ENCODE peak calls at places on chromosomes 1 and 21, in nine cellular contexts. N, Y, B, T, J, I, O, F and V are unnamed samples. For H3K4me1, the result is how much of the 10 kb centered on the place peaks cover.

GRCh38 chr1:156638596-156638995 is 3.3 kb upstream of the BCAN start:
- DNase-seq in N (no peak), Y (no peak), B (no peak), T (no peak), J (no peak), I (no peak), O (no peak), F (peak), V (no peak)

GRCh38 chr1:61709908-61710289 is 15.0 kb downstream of the TM2D1 start:
- DNase-seq in N (no peak), Y (no peak), B (no peak), T (no peak), J (no peak), I (no peak), O (no peak), F (no peak), V (no peak)

GRCh38 chr1:22101199-22101598 is 41.7 kb downstream of the WNT4 start:
- DNase-seq in N (no peak), Y (no peak), B (no peak), T (no peak), J (no peak), I (no peak), O (no peak), F (no peak), V (no peak)

GRCh38 chr1:190949932-190950331 is 472.3 kb upstream of the BRINP3 start:
- DNase-seq in N (no peak), Y (no peak), B (no peak), T (no peak), J (no peak), I (no peak), O (no peak), F (no peak), V (no peak)

GRCh38 chr1:41975121-41975520 is 56.4 kb upstream of the HIVEP3 start:
- DNase-seq in N (no peak), Y (no peak), B (no peak), T (no peak), J (no peak), I (no peak), O (no peak), F (no peak), V (no peak)

GRCh38 chr1:101745549-101745948 is 251.2 kb downstream of the OLFM3 start:
- DNase-seq in N (no peak), Y (no peak), B (no peak), T (no peak), J (no peak), I (no peak), O (no peak), F (no peak), V (no peak)

GRCh38 chr1:185158806-185159205 is 1.8 kb downstream of the SWT1 start:
- DNase-seq in N (no peak), Y (no peak), B (no peak), T (no peak), J (no peak), I (no peak), O (no peak), F (peak), V (no peak)

GRCh38 chr1:155049651-155050559 is 1.2 kb upstream of the ADAM15 start:
- DNase-seq in N (peak), Y (peak), B (no peak), T (peak), J (peak), I (no peak), O (no peak), F (no peak), V (no peak)

GRCh38 chr1:160169553-160170399 is 18.4 kb downstream of the ATP1A4 start:
- DNase-seq in N (peak), Y (no peak), B (no peak), T (no peak), J (no peak), I (no peak), O (no peak), F (no peak), V (no peak)

DNA sequence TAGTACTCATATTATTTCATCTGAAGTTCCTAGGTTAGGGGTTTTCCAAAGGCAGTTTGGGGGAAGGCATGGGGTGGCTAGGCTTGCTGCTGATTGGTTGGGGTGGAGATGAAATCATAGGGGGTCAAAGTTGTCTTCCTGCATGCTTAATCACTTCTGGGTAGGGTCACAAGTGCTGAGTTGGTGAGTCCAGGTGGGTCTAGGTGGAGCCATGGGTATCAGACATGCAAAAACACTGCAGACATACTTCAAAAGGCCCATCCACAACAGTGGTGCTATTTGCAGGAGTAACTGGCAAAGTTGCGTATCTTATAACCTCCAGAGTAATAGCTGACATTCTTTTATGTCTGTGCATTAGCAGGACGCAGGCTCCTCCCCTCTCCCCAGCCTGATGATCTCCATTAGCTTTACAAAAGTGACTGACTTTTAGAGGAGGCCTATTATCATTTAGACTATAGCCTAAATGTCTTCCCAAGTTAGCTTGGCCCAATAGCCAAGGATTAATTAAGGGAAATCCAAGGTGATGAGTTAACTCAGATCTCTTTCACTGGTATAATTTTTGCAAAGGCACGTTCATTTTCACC is 374.4 kb upstream of the PRMT6 start:
- DNase-seq in N (no peak), Y (no peak), B (no peak), T (no peak), J (no peak), I (no peak), O (no peak), F (no peak), V (no peak)
- H3K4me1 ChIP-seq in N (under half), Y (under half), B (under half), T (under half), J (under half), I (under half), O (under half), F (under half), V (under half)

GRCh38 chr1:178006043-178006442 is 36.2 kb upstream of the SEC16B start:
- DNase-seq in N (no peak), Y (no peak), B (no peak), T (no peak), J (no peak), I (no peak), O (no peak), F (no peak), V (no peak)
- H3K27ac ChIP-seq in N (no peak), Y (no peak), B (no peak), T (no peak), J (no peak), I (no peak), O (no peak), F (no peak), V (no peak)

GRCh38 chr21:40505681-40506080 is 341.3 kb downstream of the DSCAM start:
- DNase-seq in N (no peak), Y (no peak), B (no peak), T (no peak), J (no peak), I (no peak), O (no peak), F (no peak), V (no peak)

GRCh38 chr21:40507978-40508377 is 339.0 kb downstream of the DSCAM start:
- DNase-seq in N (no peak), Y (no peak), B (no peak), T (no peak), J (peak), I (no peak), O (no peak), F (no peak), V (no peak)

GRCh38 chr21:40504825-40505224 is 342.1 kb downstream of the DSCAM start:
- DNase-seq in N (no peak), Y (no peak), B (no peak), T (no peak), J (no peak), I (no peak), O (no peak), F (no peak), V (no peak)
- H3K4me3 ChIP-seq in N (no peak), Y (no peak), B (no peak), T (no peak), J (no peak), I (no peak), O (no peak), F (no peak), V (no peak)

GRCh38 chr21:17784604-17785402 is 34.4 kb downstream of the C21orf91 start:
- DNase-seq in N (no peak), Y (no peak), B (no peak), T (no peak), J (no peak), I (no peak), O (no peak), F (no peak), V (no peak)

GRCh38 chr21:17782051-17782450 is 37.1 kb downstream of the C21orf91 start:
- DNase-seq in N (no peak), Y (no peak), B (no peak), T (no peak), J (no peak), I (no peak), O (no peak), F (no peak), V (no peak)

GRCh38 chr21:17785403-17785788 is 33.8 kb downstream of the C21orf91 start:
- DNase-seq in N (no peak), Y (no peak), B (no peak), T (no peak), J (no peak), I (no peak), O (no peak), F (no peak), V (no peak)

GRCh38 chr21:17783003-17783402 is 36.2 kb downstream of the C21orf91 start:
- DNase-seq in N (no peak), Y (no peak), B (no peak), T (no peak), J (no peak), I (no peak), O (no peak), F (no peak), V (no peak)

DNA sequence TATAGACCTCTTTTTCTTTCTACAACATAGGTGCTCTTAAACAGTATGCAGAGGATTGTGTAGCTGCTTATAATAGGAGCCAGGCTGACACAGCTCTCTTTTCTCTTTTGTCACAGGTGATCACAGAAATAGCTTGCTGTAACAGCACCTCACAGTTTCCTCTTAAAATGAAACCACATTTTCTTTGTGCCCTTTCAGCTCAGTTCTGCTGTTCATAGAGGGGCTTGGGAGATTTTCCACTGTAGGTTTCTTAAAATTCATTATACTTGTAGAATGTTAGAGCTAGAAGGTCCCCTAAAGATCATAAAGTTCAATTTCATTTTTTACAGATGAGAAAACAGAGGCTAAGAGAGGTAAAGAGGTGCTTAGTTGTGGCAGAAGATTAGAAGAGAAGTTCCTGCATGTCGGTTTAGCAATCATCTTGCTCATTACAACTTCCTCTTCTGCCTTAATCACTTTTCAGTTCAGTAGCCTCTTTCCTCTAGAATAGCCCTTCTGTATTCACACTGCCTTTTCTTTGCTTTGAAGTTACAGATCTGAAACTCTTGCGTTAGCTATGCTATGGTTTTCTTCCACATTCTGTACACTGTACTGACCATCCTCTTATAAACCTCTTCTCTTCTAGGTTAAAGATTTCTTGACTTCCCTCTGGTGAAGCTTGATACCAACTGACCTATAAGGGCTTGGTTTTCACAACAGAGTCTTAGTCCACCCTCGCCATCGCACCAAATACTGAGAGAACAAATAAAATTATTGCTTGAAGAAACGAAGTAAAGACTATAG is 35.1 kb downstream of the C21orf91 start:
- DNase-seq in N (no peak), Y (no peak), B (no peak), T (no peak), J (no peak), I (no peak), O (no peak), F (no peak), V (no peak)
- H3K4me1 ChIP-seq in N (under half), Y (under half), B (under half), T (under half), J (under half), I (under half), O (under half), F (under half), V (under half)